ENCODE peak calls at places on chromosome 1, in eight cellular contexts. T is ecto neural progenitor cell, W is GOT3, C is C1 segment of cervical spinal cord, O is brain microvascular endothelial cell, F is NCI-H2029, I is memory B cell, H is dermis microvascular lymphatic vessel endothelial cell. N is an unnamed sample.

GRCh38 chr1:200281451-200281850 is 128.4 kb downstream of the ZNF281 start:
- DNase-seq in T (no peak), W (no peak), C (no peak), O (no peak), F (no peak), I (no peak), H (no peak), N (no peak)

GRCh38 chr1:5575396-5576110 is 416.7 kb downstream of the NPHP4 start:
- DNase-seq in T (peak), W (no peak), C (no peak), O (no peak), F (no peak), I (no peak), H (no peak), N (no peak)

GRCh38 chr1:183238071-183238470 is 52.0 kb downstream of the LAMC2 start:
- DNase-seq in T (peak), W (no peak), C (no peak), O (peak), F (no peak), I (no peak), H (peak), N (no peak)

GRCh38 chr1:205920159-205920558 is 23.1 kb downstream of the SLC26A9 start:
- DNase-seq in T (no peak), W (no peak), C (peak), O (peak), F (peak), I (no peak), H (peak), N (peak)

GRCh38 chr1:69994261-69994660 is 211.1 kb downstream of the LRRC40 start:
- DNase-seq in T (no peak), W (no peak), C (no peak), O (no peak), F (no peak), I (no peak), H (no peak), N (no peak)

GRCh38 chr1:65141394-65141793 is 6.6 kb upstream of the AK4 start:
- DNase-seq in T (no peak), W (no peak), C (no peak), O (peak), F (no peak), I (no peak), H (peak), N (no peak)

GRCh38 chr1:241605146-241605805 is 34.9 kb downstream of the CHML start:
- DNase-seq in T (no peak), W (no peak), C (no peak), O (no peak), F (no peak), I (no peak), H (no peak), N (no peak)

GRCh38 chr1:182993746-182994145 is 29.5 kb upstream of the LAMC1 start:
- DNase-seq in T (no peak), W (no peak), C (no peak), O (no peak), F (no peak), I (no peak), H (no peak), N (no peak)

GRCh38 chr1:62012821-62013220 is 181.8 kb upstream of the L1TD1 start:
- DNase-seq in T (no peak), W (no peak), C (no peak), O (no peak), F (no peak), I (no peak), H (no peak), N (no peak)